ENCODE peak calls at places on chromosomes 13 and 19, in nine cellular contexts. One of them, this sample, is unnamed. For H3K9me3, the result is how much of the 10 kb centered on the place peaks cover.

GRCh38 chr19:30785728-30786127 is 413.5 kb downstream of the ZNF536 start:
- DNase-seq in CD8-positive, alpha-beta memory T cell: no peak
- DNase-seq in IMR-90: no peak
- DNase-seq in fibroblast of lung: no peak
- DNase-seq in PC-3: no peak
- DNase-seq in heart left ventricle: no peak
- DNase-seq in naive thymus-derived CD4-positive, alpha-beta T cell: no peak
- DNase-seq in thoracic aorta: no peak
- DNase-seq in right cardiac atrium: no peak
- DNase-seq in this sample: no peak

GRCh38 chr19:8988204-8988603 is 22.0 kb downstream of the MUC16 start:
- DNase-seq in CD8-positive, alpha-beta memory T cell: peak
- DNase-seq in IMR-90: no peak
- DNase-seq in fibroblast of lung: no peak
- DNase-seq in PC-3: peak
- DNase-seq in heart left ventricle: no peak
- DNase-seq in naive thymus-derived CD4-positive, alpha-beta T cell: no peak
- DNase-seq in thoracic aorta: no peak
- DNase-seq in right cardiac atrium: no peak
- DNase-seq in this sample: no peak

GRCh38 chr13:76683168-76683567 is 203.0 kb downstream of the KCTD12 start:
- DNase-seq in CD8-positive, alpha-beta memory T cell: no peak
- DNase-seq in IMR-90: no peak
- DNase-seq in fibroblast of lung: no peak
- DNase-seq in PC-3: no peak
- DNase-seq in heart left ventricle: no peak
- DNase-seq in naive thymus-derived CD4-positive, alpha-beta T cell: no peak
- DNase-seq in thoracic aorta: no peak
- DNase-seq in right cardiac atrium: no peak
- DNase-seq in this sample: no peak

GRCh38 chr13:51638497-51638871 is 54.2 kb downstream of the WDFY2 start:
- DNase-seq in CD8-positive, alpha-beta memory T cell: no peak
- DNase-seq in IMR-90: no peak
- DNase-seq in fibroblast of lung: peak
- DNase-seq in PC-3: peak
- DNase-seq in heart left ventricle: no peak
- DNase-seq in naive thymus-derived CD4-positive, alpha-beta T cell: no peak
- DNase-seq in thoracic aorta: no peak
- DNase-seq in right cardiac atrium: no peak
- DNase-seq in this sample: no peak

GRCh38 chr13:33634526-33635111 is 183.3 kb upstream of the RFC3 start:
- DNase-seq in CD8-positive, alpha-beta memory T cell: no peak
- DNase-seq in IMR-90: no peak
- DNase-seq in fibroblast of lung: peak
- DNase-seq in PC-3: no peak
- DNase-seq in heart left ventricle: no peak
- DNase-seq in naive thymus-derived CD4-positive, alpha-beta T cell: no peak
- DNase-seq in thoracic aorta: no peak
- DNase-seq in right cardiac atrium: no peak
- DNase-seq in this sample: no peak

GRCh38 chr13:99396446-99396845 is 89.2 kb upstream of the GPR183 start:
- DNase-seq in CD8-positive, alpha-beta memory T cell: no peak
- DNase-seq in IMR-90: no peak
- DNase-seq in fibroblast of lung: no peak
- DNase-seq in PC-3: no peak
- DNase-seq in heart left ventricle: no peak
- DNase-seq in naive thymus-derived CD4-positive, alpha-beta T cell: no peak
- DNase-seq in thoracic aorta: no peak
- DNase-seq in right cardiac atrium: no peak
- DNase-seq in this sample: no peak

GRCh38 chr19:10151521-10151920 is 31.8 kb upstream of the EIF3G start:
- DNase-seq in CD8-positive, alpha-beta memory T cell: no peak
- DNase-seq in IMR-90: no peak
- DNase-seq in fibroblast of lung: no peak
- DNase-seq in PC-3: no peak
- DNase-seq in heart left ventricle: no peak
- DNase-seq in naive thymus-derived CD4-positive, alpha-beta T cell: no peak
- DNase-seq in thoracic aorta: no peak
- DNase-seq in right cardiac atrium: no peak
- DNase-seq in this sample: no peak

GRCh38 chr13:23701646-23702045 is 131.4 kb downstream of the TNFRSF19 start:
- DNase-seq in CD8-positive, alpha-beta memory T cell: no peak
- DNase-seq in IMR-90: peak
- DNase-seq in fibroblast of lung: peak
- DNase-seq in PC-3: no peak
- DNase-seq in heart left ventricle: peak
- DNase-seq in naive thymus-derived CD4-positive, alpha-beta T cell: no peak
- DNase-seq in thoracic aorta: no peak
- DNase-seq in right cardiac atrium: peak
- DNase-seq in this sample: no peak

GRCh38 chr19:11381535-11382369 is 2.4 kb downstream of the EPOR start:
- DNase-seq in CD8-positive, alpha-beta memory T cell: peak
- DNase-seq in IMR-90: peak
- DNase-seq in fibroblast of lung: peak
- DNase-seq in PC-3: peak
- DNase-seq in heart left ventricle: peak
- DNase-seq in naive thymus-derived CD4-positive, alpha-beta T cell: peak
- DNase-seq in thoracic aorta: no peak
- DNase-seq in right cardiac atrium: peak
- DNase-seq in this sample: peak

GRCh38 chr19:34994643-34995471 is 5.3 kb upstream of the GRAMD1A start:
- DNase-seq in CD8-positive, alpha-beta memory T cell: no peak
- DNase-seq in IMR-90: no peak
- DNase-seq in fibroblast of lung: no peak
- DNase-seq in PC-3: peak
- DNase-seq in heart left ventricle: peak
- DNase-seq in naive thymus-derived CD4-positive, alpha-beta T cell: no peak
- DNase-seq in thoracic aorta: no peak
- DNase-seq in right cardiac atrium: peak
- DNase-seq in this sample: no peak

GRCh38 chr13:34942732-34943674 is 933 bp downstream of the NBEA start:
- DNase-seq in CD8-positive, alpha-beta memory T cell: peak
- DNase-seq in IMR-90: no peak
- DNase-seq in fibroblast of lung: no peak
- DNase-seq in PC-3: peak
- DNase-seq in heart left ventricle: peak
- DNase-seq in naive thymus-derived CD4-positive, alpha-beta T cell: no peak
- DNase-seq in thoracic aorta: no peak
- DNase-seq in right cardiac atrium: peak
- DNase-seq in this sample: peak

GRCh38 chr13:75705395-75705794 is 69.3 kb downstream of the LMO7 start:
- DNase-seq in CD8-positive, alpha-beta memory T cell: no peak
- DNase-seq in IMR-90: peak
- DNase-seq in fibroblast of lung: peak
- DNase-seq in PC-3: peak
- DNase-seq in heart left ventricle: no peak
- DNase-seq in naive thymus-derived CD4-positive, alpha-beta T cell: no peak
- DNase-seq in thoracic aorta: no peak
- DNase-seq in right cardiac atrium: no peak
- DNase-seq in this sample: no peak

GRCh38 chr13:113109151-113110047 is 3.8 kb downstream of the F7 start:
- DNase-seq in CD8-positive, alpha-beta memory T cell: no peak
- DNase-seq in IMR-90: no peak
- DNase-seq in fibroblast of lung: no peak
- DNase-seq in PC-3: no peak
- DNase-seq in heart left ventricle: peak
- DNase-seq in naive thymus-derived CD4-positive, alpha-beta T cell: no peak
- DNase-seq in thoracic aorta: no peak
- DNase-seq in right cardiac atrium: no peak
- DNase-seq in this sample: no peak

GRCh38 chr19:49188626-49189200 is 31.1 kb downstream of the TRPM4 start:
- DNase-seq in CD8-positive, alpha-beta memory T cell: no peak
- DNase-seq in IMR-90: no peak
- DNase-seq in fibroblast of lung: no peak
- DNase-seq in PC-3: no peak
- DNase-seq in heart left ventricle: no peak
- DNase-seq in naive thymus-derived CD4-positive, alpha-beta T cell: no peak
- DNase-seq in thoracic aorta: no peak
- DNase-seq in right cardiac atrium: no peak
- DNase-seq in this sample: no peak

GRCh38 chr13:23673354-23673753 is 103.1 kb downstream of the TNFRSF19 start:
- DNase-seq in CD8-positive, alpha-beta memory T cell: no peak
- DNase-seq in IMR-90: peak
- DNase-seq in fibroblast of lung: peak
- DNase-seq in PC-3: peak
- DNase-seq in heart left ventricle: no peak
- DNase-seq in naive thymus-derived CD4-positive, alpha-beta T cell: no peak
- DNase-seq in thoracic aorta: no peak
- DNase-seq in right cardiac atrium: no peak
- DNase-seq in this sample: no peak

GRCh38 chr19:56905616-56906015 is 65.1 kb upstream of the PEG3 start:
- DNase-seq in CD8-positive, alpha-beta memory T cell: no peak
- DNase-seq in IMR-90: no peak
- DNase-seq in fibroblast of lung: no peak
- DNase-seq in PC-3: no peak
- DNase-seq in heart left ventricle: no peak
- DNase-seq in naive thymus-derived CD4-positive, alpha-beta T cell: no peak
- DNase-seq in thoracic aorta: no peak
- DNase-seq in right cardiac atrium: no peak
- DNase-seq in this sample: no peak
- H3K9me3 ChIP-seq in CD8-positive, alpha-beta memory T cell: under half
- H3K9me3 ChIP-seq in IMR-90: under half
- H3K9me3 ChIP-seq in fibroblast of lung: under half
- H3K9me3 ChIP-seq in PC-3: under half
- H3K9me3 ChIP-seq in heart left ventricle: under half
- H3K9me3 ChIP-seq in naive thymus-derived CD4-positive, alpha-beta T cell: under half
- H3K9me3 ChIP-seq in thoracic aorta: under half
- H3K9me3 ChIP-seq in right cardiac atrium: under half
- H3K9me3 ChIP-seq in this sample: under half

GRCh38 chr19:41025871-41026270 is 34.8 kb downstream of the CYP2B6 start:
- DNase-seq in CD8-positive, alpha-beta memory T cell: no peak
- DNase-seq in IMR-90: no peak
- DNase-seq in fibroblast of lung: no peak
- DNase-seq in PC-3: no peak
- DNase-seq in heart left ventricle: no peak
- DNase-seq in naive thymus-derived CD4-positive, alpha-beta T cell: no peak
- DNase-seq in thoracic aorta: no peak
- DNase-seq in right cardiac atrium: no peak
- DNase-seq in this sample: no peak

GRCh38 chr19:41023193-41023592 is 32.1 kb downstream of the CYP2B6 start:
- DNase-seq in CD8-positive, alpha-beta memory T cell: no peak
- DNase-seq in IMR-90: no peak
- DNase-seq in fibroblast of lung: no peak
- DNase-seq in PC-3: no peak
- DNase-seq in heart left ventricle: no peak
- DNase-seq in naive thymus-derived CD4-positive, alpha-beta T cell: no peak
- DNase-seq in thoracic aorta: no peak
- DNase-seq in right cardiac atrium: no peak
- DNase-seq in this sample: no peak

GRCh38 chr19:41027273-41027967 is 36.3 kb downstream of the CYP2B6 start:
- DNase-seq in CD8-positive, alpha-beta memory T cell: no peak
- DNase-seq in IMR-90: no peak
- DNase-seq in fibroblast of lung: no peak
- DNase-seq in PC-3: no peak
- DNase-seq in heart left ventricle: no peak
- DNase-seq in naive thymus-derived CD4-positive, alpha-beta T cell: no peak
- DNase-seq in thoracic aorta: no peak
- DNase-seq in right cardiac atrium: no peak
- DNase-seq in this sample: no peak

GRCh38 chr19:41029524-41030432 is 38.7 kb downstream of the CYP2B6 start:
- DNase-seq in CD8-positive, alpha-beta memory T cell: no peak
- DNase-seq in IMR-90: no peak
- DNase-seq in fibroblast of lung: no peak
- DNase-seq in PC-3: no peak
- DNase-seq in heart left ventricle: no peak
- DNase-seq in naive thymus-derived CD4-positive, alpha-beta T cell: no peak
- DNase-seq in thoracic aorta: no peak
- DNase-seq in right cardiac atrium: no peak
- DNase-seq in this sample: no peak

DNA sequence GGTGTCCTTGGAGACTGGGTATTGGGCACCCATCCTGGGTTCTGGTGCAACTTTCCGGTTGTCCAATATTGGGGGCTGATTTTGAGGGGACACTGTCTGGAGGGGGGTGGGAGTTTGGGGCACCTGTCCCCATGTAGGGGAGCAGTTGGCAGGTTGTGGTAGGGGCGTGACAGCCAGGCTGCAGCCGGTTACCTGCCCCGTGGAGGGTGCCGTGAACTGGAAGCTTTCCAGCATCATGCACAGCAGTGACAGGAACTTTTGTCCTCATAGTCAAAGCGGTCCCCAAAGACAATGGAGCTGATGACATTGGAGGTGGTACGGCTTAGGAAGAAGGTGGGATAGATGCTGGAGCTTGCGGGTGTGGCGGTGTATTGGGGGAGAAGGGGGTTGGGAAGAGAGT is 34.3 kb downstream of the CYP2B6 start:
- DNase-seq in CD8-positive, alpha-beta memory T cell: no peak
- DNase-seq in IMR-90: no peak
- DNase-seq in fibroblast of lung: no peak
- DNase-seq in PC-3: no peak
- DNase-seq in heart left ventricle: no peak
- DNase-seq in naive thymus-derived CD4-positive, alpha-beta T cell: no peak
- DNase-seq in thoracic aorta: no peak
- DNase-seq in right cardiac atrium: no peak
- DNase-seq in this sample: no peak
- H3K9me3 ChIP-seq in CD8-positive, alpha-beta memory T cell: under half
- H3K9me3 ChIP-seq in IMR-90: under half
- H3K9me3 ChIP-seq in fibroblast of lung: under half
- H3K9me3 ChIP-seq in PC-3: under half
- H3K9me3 ChIP-seq in heart left ventricle: under half
- H3K9me3 ChIP-seq in naive thymus-derived CD4-positive, alpha-beta T cell: under half
- H3K9me3 ChIP-seq in thoracic aorta: under half
- H3K9me3 ChIP-seq in right cardiac atrium: under half
- H3K9me3 ChIP-seq in this sample: under half

GRCh38 chr19:57537953-57538547 is 10.9 kb downstream of the ZNF549 start:
- DNase-seq in CD8-positive, alpha-beta memory T cell: no peak
- DNase-seq in IMR-90: no peak
- DNase-seq in fibroblast of lung: peak
- DNase-seq in PC-3: no peak
- DNase-seq in heart left ventricle: no peak
- DNase-seq in naive thymus-derived CD4-positive, alpha-beta T cell: no peak
- DNase-seq in thoracic aorta: no peak
- DNase-seq in right cardiac atrium: no peak
- DNase-seq in this sample: no peak
- H3K9me3 ChIP-seq in CD8-positive, alpha-beta memory T cell: half or more
- H3K9me3 ChIP-seq in IMR-90: half or more
- H3K9me3 ChIP-seq in fibroblast of lung: under half
- H3K9me3 ChIP-seq in PC-3: half or more
- H3K9me3 ChIP-seq in heart left ventricle: under half
- H3K9me3 ChIP-seq in naive thymus-derived CD4-positive, alpha-beta T cell: half or more
- H3K9me3 ChIP-seq in thoracic aorta: half or more
- H3K9me3 ChIP-seq in right cardiac atrium: under half
- H3K9me3 ChIP-seq in this sample: half or more

GRCh38 chr19:41922220-41922576 is 6.1 kb downstream of the ERFL start:
- DNase-seq in CD8-positive, alpha-beta memory T cell: no peak
- DNase-seq in IMR-90: no peak
- DNase-seq in fibroblast of lung: no peak
- DNase-seq in PC-3: no peak
- DNase-seq in heart left ventricle: no peak
- DNase-seq in naive thymus-derived CD4-positive, alpha-beta T cell: no peak
- DNase-seq in thoracic aorta: no peak
- DNase-seq in right cardiac atrium: no peak
- DNase-seq in this sample: no peak
- H3K9me3 ChIP-seq in CD8-positive, alpha-beta memory T cell: under half
- H3K9me3 ChIP-seq in IMR-90: under half
- H3K9me3 ChIP-seq in fibroblast of lung: under half
- H3K9me3 ChIP-seq in PC-3: under half
- H3K9me3 ChIP-seq in heart left ventricle: under half
- H3K9me3 ChIP-seq in naive thymus-derived CD4-positive, alpha-beta T cell: under half
- H3K9me3 ChIP-seq in thoracic aorta: under half
- H3K9me3 ChIP-seq in right cardiac atrium: under half
- H3K9me3 ChIP-seq in this sample: under half

GRCh38 chr19:44455100-44455499 is 6.8 kb upstream of the ZNF229 start:
- DNase-seq in CD8-positive, alpha-beta memory T cell: no peak
- DNase-seq in IMR-90: no peak
- DNase-seq in fibroblast of lung: no peak
- DNase-seq in PC-3: no peak
- DNase-seq in heart left ventricle: no peak
- DNase-seq in naive thymus-derived CD4-positive, alpha-beta T cell: no peak
- DNase-seq in thoracic aorta: no peak
- DNase-seq in right cardiac atrium: no peak
- DNase-seq in this sample: no peak
- H3K9me3 ChIP-seq in CD8-positive, alpha-beta memory T cell: under half
- H3K9me3 ChIP-seq in IMR-90: under half
- H3K9me3 ChIP-seq in fibroblast of lung: under half
- H3K9me3 ChIP-seq in PC-3: under half
- H3K9me3 ChIP-seq in heart left ventricle: under half
- H3K9me3 ChIP-seq in naive thymus-derived CD4-positive, alpha-beta T cell: half or more
- H3K9me3 ChIP-seq in thoracic aorta: under half
- H3K9me3 ChIP-seq in right cardiac atrium: under half
- H3K9me3 ChIP-seq in this sample: under half

This sample was measured in T-helper 17 cell.